ENCODE peak calls at places on chromosomes 4 and X, in four cellular contexts. J is AG08396; O is CD4-positive, alpha-beta T cell; I is CD4-positive, CD25-positive, alpha-beta regulatory T cell. H is an unnamed sample.

GRCh38 chrX:65677954-65678469 is 10.6 kb downstream of the MSN start:
- DNase-seq in I (no peak), J (peak), O (no peak), H (no peak)

GRCh38 chr4:39658756-39659155 is 20.1 kb upstream of the SMIM14 start:
- DNase-seq in O (no peak), I (no peak), J (no peak), H (no peak)

GRCh38 chr4:93409035-93409434 is 419.5 kb upstream of the ATOH1 start:
- DNase-seq in J (no peak), I (no peak), O (no peak), H (no peak)

GRCh38 chr4:26420903-26421302 is 69.4 kb downstream of the CCKAR start:
- DNase-seq in J (peak), O (no peak), I (no peak), H (no peak)

GRCh38 chr4:96525901-96526300 is 686.0 kb downstream of the PDHA2 start:
- DNase-seq in I (no peak), O (no peak), J (no peak), H (no peak)

GRCh38 chr4:176642472-176642871 is 150.2 kb downstream of the VEGFC start:
- DNase-seq in J (no peak), O (no peak), I (no peak), H (no peak)

GRCh38 chr4:147768113-147768512 is 36.2 kb downstream of the ARHGAP10 start:
- DNase-seq in O (no peak), J (peak), I (no peak), H (peak)

GRCh38 chr4:122469457-122469856 is 12.9 kb upstream of the IL2 start:
- DNase-seq in O (no peak), I (no peak), J (no peak), H (no peak)

GRCh38 chrX:111467896-111468295 is 43.5 kb upstream of the SERTM2 start:
- DNase-seq in I (no peak), O (no peak), J (no peak), H (no peak)

GRCh38 chr4:1967512-1968149 is 41.1 kb downstream of the NELFA start:
- DNase-seq in J (no peak), I (no peak), O (no peak), H (no peak)

GRCh38 chrX:39752820-39753219 is 344.9 kb downstream of the BCOR start:
- DNase-seq in O (no peak), J (no peak), I (no peak), H (no peak)

H was measured in transverse colon.